ENCODE peak calls at places on chromosome 2, in ten cellular contexts. Z, N, J, O, K, M, B, X, H and E are unnamed samples.

GRCh38 chr2:13654416-13654815 is 937.7 kb downstream of the TRIB2 start:
- DNase-seq in H (no peak), O (no peak), N (no peak), B (no peak), K (no peak), J (no peak), M (no peak), Z (no peak), X (no peak), E (no peak)

GRCh38 chr2:241184901-241185300 is 3.6 kb upstream of the ANO7 start:
- DNase-seq in J (no peak), O (no peak), Z (no peak), H (no peak), X (no peak), M (no peak), N (no peak), K (no peak), B (no peak), E (no peak)

GRCh38 chr2:220687231-220687843 is 884.8 kb downstream of the EPHA4 start:
- DNase-seq in O (peak; percentile 74), N (peak; percentile 61), M (peak; percentile 60), Z (peak; percentile 53), B (peak; percentile 76), K (peak; percentile 75), J (peak; percentile 74), X (peak; percentile 77), H (peak; percentile 49), E (peak; percentile 61)

GRCh38 chr2:241223211-241224067 is 35.0 kb downstream of the ANO7 start:
- DNase-seq in K (no peak), J (no peak), B (no peak), X (no peak), N (no peak), M (no peak), Z (peak; percentile 47), H (no peak), O (peak; percentile 63), E (no peak)

GRCh38 chr2:78465707-78466106 is 559.8 kb upstream of the REG3G start:
- DNase-seq in B (no peak), Z (no peak), H (no peak), K (no peak), J (no peak), O (no peak), M (peak; percentile 6), N (no peak), X (no peak), E (no peak)

GRCh38 chr2:235724964-235725603 is 231.2 kb downstream of the AGAP1 start:
- DNase-seq in Z (no peak), N (no peak), J (peak; percentile 48), K (peak; percentile 29), O (peak; percentile 74), X (no peak), M (no peak), B (peak; percentile 71), H (no peak), E (peak; percentile 75)

GRCh38 chr2:241068136-241068941 is 33.7 kb downstream of the MTERF4 start:
- DNase-seq in B (no peak), J (no peak), X (no peak), M (no peak), Z (no peak), N (no peak), K (no peak), O (peak; percentile 62), H (no peak), E (no peak)

GRCh38 chr2:176997074-176997791 is 215.4 kb upstream of the HNRNPA3 start:
- DNase-seq in X (no peak), O (no peak), M (no peak), J (no peak), Z (peak; percentile 83), H (no peak), K (peak; percentile 35), N (no peak), B (no peak), E (no peak)

GRCh38 chr2:217551229-217551909 is 451.4 kb downstream of the TNS1 start:
- DNase-seq in M (no peak), K (peak; percentile 17), B (no peak), Z (no peak), X (no peak), N (no peak), J (no peak), O (no peak), H (peak; percentile 28), E (no peak)

GRCh38 chr2:167140767-167141166 is 252.5 kb downstream of the XIRP2 start:
- DNase-seq in N (no peak), J (no peak), M (no peak), B (no peak), H (no peak), Z (peak; percentile 99), O (no peak), K (peak; percentile 97), X (no peak), E (no peak)

GRCh38 chr2:55862673-55863390 is 60.8 kb downstream of the EFEMP1 start:
- DNase-seq in K (peak; percentile 100), H (no peak), Z (peak; percentile 100), B (peak; percentile 79), N (no peak), O (peak; percentile 68), M (no peak), X (no peak), J (no peak), E (peak; percentile 56)

GRCh38 chr2:55861733-55862132 is 61.8 kb downstream of the EFEMP1 start:
- DNase-seq in J (peak; percentile 47), Z (no peak), K (peak; percentile 65), H (no peak), X (no peak), N (no peak), M (no peak), B (peak; percentile 60), O (no peak), E (peak; percentile 39)

GRCh38 chr2:55859875-55860274 is 63.7 kb downstream of the EFEMP1 start:
- DNase-seq in Z (no peak), K (no peak), X (no peak), J (no peak), O (no peak), M (no peak), N (no peak), H (peak; percentile 2), B (no peak), E (no peak)

GRCh38 chr2:55864351-55865084 is 59.1 kb downstream of the EFEMP1 start:
- DNase-seq in O (no peak), N (no peak), M (no peak), H (no peak), X (no peak), J (no peak), B (no peak), Z (no peak), K (no peak), E (no peak)

DNA sequence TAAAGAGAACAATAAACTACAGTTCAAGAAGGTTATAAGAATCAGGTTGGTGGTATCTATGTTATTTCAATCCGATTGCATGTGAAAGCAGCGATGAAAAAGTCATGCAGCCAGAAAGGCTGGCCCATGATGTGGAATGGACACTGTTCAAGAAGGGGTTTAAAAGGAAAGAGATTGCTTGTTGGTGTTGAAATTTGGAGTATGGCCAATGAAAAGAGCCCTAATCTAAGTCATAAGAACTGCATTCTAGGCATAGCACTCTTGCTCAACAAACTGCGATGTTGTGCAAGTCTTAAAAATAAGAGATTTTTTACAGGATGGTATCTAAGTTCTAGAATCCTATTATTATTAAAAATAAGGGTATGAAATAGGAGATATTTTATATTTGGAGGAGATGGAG is 61.3 kb downstream of the EFEMP1 start:
- DNase-seq in M (no peak), X (no peak), N (no peak), Z (peak; percentile 93), H (no peak), J (peak; percentile 38), K (peak; percentile 100), B (peak; percentile 71), O (no peak), E (peak; percentile 57)
- H3K4me3 ChIP-seq in M (no peak overlapping the region), X (no peak overlapping the region), N (no peak overlapping the region), Z (no peak overlapping the region), H (no peak overlapping the region), J (no peak overlapping the region), K (no peak overlapping the region), B (no peak overlapping the region), O (no peak overlapping the region), E (no peak overlapping the region)

GRCh38 chr2:33214857-33215256 is 261.6 kb upstream of the RASGRP3 start:
- DNase-seq in Z (no peak), K (no peak), J (no peak), X (no peak), O (no peak), B (no peak), N (no peak), H (no peak), M (no peak), E (no peak)

GRCh38 chr2:33216508-33217182 is 259.8 kb upstream of the RASGRP3 start:
- DNase-seq in J (peak; percentile 80), M (no peak), B (peak; percentile 61), K (peak; percentile 49), O (no peak), Z (peak; percentile 59), N (no peak), X (no peak), H (no peak), E (peak; percentile 56)

GRCh38 chr2:33215983-33216382 is 260.5 kb upstream of the RASGRP3 start:
- DNase-seq in X (no peak), N (no peak), Z (no peak), J (no peak), K (no peak), B (no peak), O (no peak), H (no peak), M (no peak), E (no peak)

GRCh38 chr2:33214436-33214835 is 262.0 kb upstream of the RASGRP3 start:
- DNase-seq in K (peak; percentile 56), B (peak; percentile 24), X (no peak), J (no peak), N (no peak), H (no peak), Z (peak; percentile 92), O (no peak), M (no peak), E (no peak)

GRCh38 chr2:33215299-33215698 is 261.1 kb upstream of the RASGRP3 start:
- DNase-seq in K (peak; percentile 91), B (peak; percentile 59), H (no peak), J (peak; percentile 64), N (no peak), O (peak; percentile 74), X (no peak), M (no peak), Z (peak; percentile 88), E (no peak)
- H3K36me3 ChIP-seq in K (no peaks in the 10 kb centered on the region), B (no peaks in the 10 kb centered on the region), H (no peaks in the 10 kb centered on the region), J (no peaks in the 10 kb centered on the region), N (no peaks in the 10 kb centered on the region), O (no peaks in the 10 kb centered on the region), X (no peaks in the 10 kb centered on the region), M (no peaks in the 10 kb centered on the region), Z (no peaks in the 10 kb centered on the region), E (no peaks in the 10 kb centered on the region)

GRCh38 chr2:21175895-21176646 is 52.3 kb downstream of the TDRD15 start:
- DNase-seq in N (no peak), K (peak; percentile 3), X (peak; percentile 65), Z (peak; percentile 20), O (no peak), H (no peak), J (no peak), B (no peak), M (peak; percentile 18), E (no peak)
- H3K4me3 ChIP-seq in N (no peak overlapping the region), K (no peak overlapping the region), X (no peak overlapping the region), Z (no peak overlapping the region), O (no peak overlapping the region), H (no peak overlapping the region), J (no peak overlapping the region), B (peak overlapping the region; percentile 10), M (no peak overlapping the region), E (no peak overlapping the region)

DNA sequence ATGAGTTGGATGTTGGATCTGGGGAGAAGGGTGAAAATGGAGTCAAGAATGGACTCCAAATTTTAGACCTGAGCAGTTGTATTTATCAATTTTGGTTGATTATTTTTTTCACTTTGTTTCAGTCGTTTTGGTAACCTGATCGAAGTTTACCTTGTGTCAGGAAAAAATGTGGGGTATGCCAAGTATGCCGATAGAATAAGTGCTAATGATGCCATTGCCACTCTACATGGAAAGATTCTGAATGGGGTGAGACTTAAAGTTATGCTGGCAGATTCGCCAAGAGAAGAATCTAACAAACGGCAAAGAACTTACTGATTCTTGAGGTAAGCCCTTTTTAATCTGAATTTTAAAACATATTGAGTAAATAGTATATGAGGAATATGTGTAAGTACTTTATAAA is 13.6 kb downstream of the RBM45 start:
- DNase-seq in O (no peak), H (no peak), M (no peak), Z (no peak), N (no peak), X (no peak), K (no peak), J (no peak), B (no peak), E (no peak)
- H3K36me3 ChIP-seq in O (peaks cover 69% of the 10 kb centered on the region), H (no peaks in the 10 kb centered on the region), M (no peaks in the 10 kb centered on the region), Z (peaks cover 4% of the 10 kb centered on the region), N (peaks cover 4% of the 10 kb centered on the region), X (peaks cover 32% of the 10 kb centered on the region), K (no peaks in the 10 kb centered on the region), J (no peaks in the 10 kb centered on the region), B (peaks cover 54% of the 10 kb centered on the region), E (no peaks in the 10 kb centered on the region)